ENCODE peak calls at places on chromosomes 6 and 20, in six cellular contexts. T, O, Q, H, V and A are unnamed samples.

GRCh38 chr20:48319943-48320584 is 507.7 kb downstream of the PREX1 start:
- DNase-seq in O (no peak), Q (no peak), H (no peak), T (no peak), V (no peak), A (no peak)

GRCh38 chr6:158703840-158704822 is 54.3 kb downstream of the SYTL3 start:
- DNase-seq in T (peak; percentile 94), Q (peak; percentile 97), H (peak; percentile 83), V (peak; percentile 94), O (peak; percentile 93), A (peak; percentile 87)

GRCh38 chr6:33696538-33697518 is 14.7 kb downstream of the UQCC2 start:
- DNase-seq in O (no peak), H (peak; percentile 77), Q (no peak), T (no peak), V (no peak), A (no peak)

GRCh38 chr6:117547688-117548621 is 54.4 kb downstream of the GOPC start:
- DNase-seq in V (no peak), O (peak; percentile 57), Q (no peak), H (peak; percentile 32), T (no peak), A (peak; percentile 74)

GRCh38 chr6:84568971-84569370 is 195.4 kb downstream of the TBX18 start:
- DNase-seq in O (no peak), V (no peak), Q (no peak), T (no peak), H (no peak), A (no peak)

GRCh38 chr20:37807901-37808751 is 94.8 kb upstream of the VSTM2L start:
- DNase-seq in H (no peak), Q (no peak), T (no peak), V (peak; percentile 14), O (no peak), A (no peak)

GRCh38 chr6:81547149-81547548 is 205.3 kb downstream of the TENT5A start:
- DNase-seq in H (no peak), T (no peak), Q (no peak), O (peak; percentile 33), V (no peak), A (no peak)

GRCh38 chr6:52731719-52732118 is 31.6 kb downstream of the GSTA2 start:
- DNase-seq in T (no peak), O (no peak), H (no peak), V (no peak), Q (no peak), A (no peak)

GRCh38 chr6:45075246-45075645 is 252.9 kb upstream of the RUNX2 start:
- DNase-seq in Q (no peak), O (no peak), H (no peak), T (no peak), V (no peak), A (no peak)

GRCh38 chr6:45078432-45078831 is 249.7 kb upstream of the RUNX2 start:
- DNase-seq in V (no peak), O (no peak), T (no peak), Q (no peak), H (no peak), A (no peak)

GRCh38 chr6:45074423-45074822 is 253.7 kb upstream of the RUNX2 start:
- DNase-seq in Q (no peak), O (no peak), H (no peak), T (no peak), V (no peak), A (no peak)

GRCh38 chr6:45073771-45074170 is 254.4 kb upstream of the RUNX2 start:
- DNase-seq in Q (no peak), V (no peak), T (no peak), H (no peak), O (no peak), A (no peak)

DNA sequence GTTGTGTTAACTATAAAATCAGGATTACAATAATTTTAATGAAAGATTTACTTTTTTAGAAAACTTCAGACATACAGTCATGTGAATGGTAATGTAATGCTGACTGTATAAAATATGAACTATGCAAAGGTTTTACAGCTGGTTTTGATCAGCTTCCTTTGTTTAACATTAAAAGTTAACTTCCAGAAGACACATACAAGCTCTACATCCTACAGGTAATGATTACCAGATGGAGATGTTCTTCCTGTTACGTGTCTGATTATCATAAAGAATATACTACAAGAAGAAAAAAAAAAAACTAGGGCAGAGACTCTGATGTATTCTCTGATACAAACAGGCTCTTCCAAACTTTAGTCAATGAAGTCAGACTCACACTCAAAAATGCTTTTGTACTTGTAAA is 251.9 kb upstream of the RUNX2 start:
- DNase-seq in Q (no peak), O (no peak), T (no peak), V (no peak), H (no peak), A (no peak)
- TF ChIP-seq POLR2AphosphoS5 in Q (no peak), O (no peak), T (no peak), V (no peak), H (no peak), A (no peak)

GRCh38 chr20:1325173-1326030 is 3.5 kb downstream of the SDCBP2 start:
- DNase-seq in O (peak; percentile 98), Q (peak; percentile 97), T (peak; percentile 94), H (peak; percentile 98), V (peak; percentile 99), A (peak; percentile 99)
- TF ChIP-seq CTCF in O (peak; percentile 60), Q (no peak), T (no peak), H (peak; percentile 37), V (peak; percentile 25), A (peak; percentile 27)

DNA sequence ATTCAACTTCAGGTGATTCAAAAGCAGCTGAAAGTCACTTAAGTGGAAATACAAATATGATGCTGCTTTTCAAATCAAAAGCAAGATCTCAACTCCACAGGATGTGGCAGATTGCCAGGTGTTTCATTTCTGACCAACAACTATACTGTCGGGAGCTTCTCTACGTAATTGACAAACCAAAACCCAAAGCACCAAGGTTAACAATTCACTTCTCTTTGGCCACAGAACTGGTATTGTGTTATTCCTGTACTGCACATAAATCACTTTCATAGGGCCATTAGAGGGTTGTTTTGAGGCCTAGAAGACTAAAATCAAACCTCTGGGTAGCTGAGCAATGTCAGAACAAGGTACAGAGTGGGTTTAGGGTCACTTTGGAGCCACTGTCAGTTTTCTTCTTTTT is 169.7 kb downstream of the HAO1 start:
- DNase-seq in H (no peak), T (no peak), Q (no peak), O (no peak), V (no peak), A (no peak)
- TF ChIP-seq EP300 in H (no peak), T (no peak), Q (no peak), O (no peak), V (no peak), A (no peak)

DNA sequence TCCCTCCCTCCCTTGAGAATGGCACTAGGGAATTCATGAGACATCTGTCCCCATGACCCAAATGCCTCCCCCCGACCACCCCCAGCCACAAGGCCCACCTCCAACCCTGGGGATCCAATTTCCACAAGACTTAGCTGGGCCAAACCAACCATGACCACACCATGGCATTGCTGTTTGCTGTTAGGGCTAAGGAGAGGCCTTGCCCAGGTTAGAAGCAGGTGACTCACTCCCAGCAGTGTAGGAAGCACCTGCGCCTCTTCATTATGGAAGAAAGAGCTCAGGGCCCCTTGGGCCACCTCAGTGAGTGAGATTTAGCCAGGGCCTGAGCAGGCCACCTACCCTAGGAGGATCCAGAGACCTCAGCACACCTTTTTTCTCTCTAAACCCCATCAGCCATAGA is 337.9 kb downstream of the TAF4 start:
- DNase-seq in Q (no peak), O (no peak), T (no peak), V (no peak), H (no peak), A (no peak)
- TF ChIP-seq POLR2AphosphoS5 in Q (no peak), O (no peak), T (no peak), V (no peak), H (no peak), A (no peak)

DNA sequence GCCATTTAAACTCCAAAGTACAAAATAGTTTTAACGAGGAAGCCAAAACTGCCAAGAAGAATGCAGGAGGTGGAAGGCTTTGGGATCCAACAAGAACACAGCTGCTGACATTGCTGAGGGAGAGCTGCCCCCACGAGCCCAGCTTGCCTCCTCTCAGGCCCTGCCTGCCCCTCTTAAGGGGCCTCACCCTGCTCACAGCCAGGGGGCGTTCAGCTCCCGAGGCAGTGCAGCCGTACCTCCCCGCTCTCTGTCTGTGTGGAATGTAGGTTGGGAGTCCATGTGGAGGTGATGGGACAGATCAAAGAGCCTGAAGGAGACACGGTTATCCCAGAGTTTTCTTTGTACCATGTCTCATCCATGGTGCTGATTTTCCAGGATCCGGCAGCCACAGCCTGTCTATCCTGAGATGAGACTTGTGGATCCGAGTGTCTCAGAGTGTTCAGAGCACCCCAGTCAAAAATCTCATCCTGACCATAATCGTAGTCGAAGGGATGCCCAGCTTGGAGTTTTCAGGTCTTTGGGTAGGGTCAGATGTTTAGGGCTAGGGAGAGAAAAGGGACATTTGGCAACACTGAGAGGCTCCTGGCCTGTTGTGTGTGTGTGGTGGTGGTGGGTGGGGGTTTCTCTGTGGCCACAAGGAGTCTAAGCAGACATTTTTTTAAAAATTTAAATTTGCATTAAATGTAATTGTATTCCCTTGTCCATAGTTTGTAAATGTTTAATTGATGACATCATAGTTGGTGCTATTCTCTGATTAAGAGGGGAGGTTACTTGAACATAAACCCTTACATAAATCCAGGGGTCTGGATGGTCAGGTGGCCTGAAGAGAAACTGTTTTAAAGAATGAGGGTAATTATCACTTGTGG is 111.4 kb upstream of the CLDN20 start:
- DNase-seq in Q (peak; percentile 68), V (no peak), T (peak; percentile 53), O (no peak), H (no peak), A (no peak)
- TF ChIP-seq CTCF in Q (peak; percentile 89), V (no peak), T (peak; percentile 75), O (no peak), H (no peak), A (no peak)

DNA sequence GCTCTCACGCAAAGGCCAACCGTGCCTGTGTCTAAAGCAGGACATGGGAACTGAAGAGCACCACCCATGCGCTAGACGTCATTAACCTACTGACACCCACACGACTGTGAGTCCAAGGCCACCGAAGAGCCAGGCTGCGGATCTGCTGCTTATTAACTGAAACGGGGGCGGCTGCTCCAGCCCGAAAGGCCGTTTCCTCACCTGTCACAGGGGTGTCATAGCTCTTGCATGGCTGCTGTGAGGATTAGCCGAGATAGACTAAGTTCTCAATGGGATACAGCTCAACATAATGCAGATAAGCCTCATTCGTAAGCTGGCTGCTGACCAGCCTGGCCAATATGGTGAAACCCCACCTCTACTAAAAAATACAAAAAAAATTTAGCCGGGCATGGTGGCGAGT is 26.7 kb downstream of the OVOL2 start:
- DNase-seq in H (no peak), O (no peak), V (no peak), T (no peak), Q (no peak), A (no peak)
- TF ChIP-seq EP300 in H (no peak), O (no peak), V (no peak), T (no peak), Q (no peak), A (no peak)

DNA sequence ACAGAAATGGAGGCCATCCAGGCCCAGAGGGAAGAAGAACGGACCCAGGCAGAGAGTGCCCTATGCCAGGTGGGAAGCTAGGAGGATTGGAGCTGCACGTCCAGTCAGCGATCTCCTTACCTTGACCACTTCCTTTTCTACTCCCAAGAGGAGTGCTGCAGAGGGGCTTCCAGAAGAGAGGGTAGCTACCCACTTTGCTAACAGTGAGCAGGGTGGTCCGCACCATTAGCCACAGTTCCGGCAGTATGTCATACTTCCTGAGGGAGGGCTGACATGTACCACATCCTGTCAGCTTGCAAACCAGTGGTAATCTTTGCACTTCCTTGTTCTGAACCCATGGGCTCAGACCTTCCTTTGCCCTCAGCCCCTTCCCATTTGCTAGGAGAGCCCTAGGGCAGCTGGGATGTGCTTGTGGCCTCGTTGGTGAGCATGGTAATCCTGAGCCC is 35.4 kb downstream of the CEP250 start:
- DNase-seq in Q (no peak), H (no peak), O (peak; percentile 47), T (no peak), V (no peak), A (no peak)
- TF ChIP-seq POLR2AphosphoS5 in Q (no peak), H (peak; percentile 29), O (peak; percentile 58), T (no peak), V (no peak), A (no peak)